ENCODE peak calls at places on chromosomes 3 and 15, in nine cellular contexts. H, Z, G, I, F, J, X, O and A are unnamed samples.

GRCh38 chr3:9390265-9390888 is 7.0 kb upstream of the SETD5 start:
- DNase-seq in H (no peak), G (no peak), X (no peak), J (no peak), F (no peak), Z (no peak), I (no peak), O (no peak), A (no peak)

GRCh38 chr15:74635228-74635627 is 19.6 kb downstream of the CLK3 start:
- DNase-seq in X (peak), F (peak), H (peak), J (peak), Z (peak), I (peak), O (peak), G (no peak), A (no peak)

GRCh38 chr15:59366368-59367021 is 6.2 kb downstream of the MYO1E start:
- DNase-seq in X (no peak), F (peak), O (no peak), G (no peak), Z (no peak), I (no peak), J (no peak), H (no peak), A (no peak)

GRCh38 chr3:148697311-148698189 is at the start of gene AGTR1:
- DNase-seq in H (peak), Z (peak), G (no peak), I (no peak), X (peak), F (peak), J (no peak), O (no peak), A (no peak)

GRCh38 chr15:81330351-81331085 is 6.6 kb upstream of the STARD5 start:
- DNase-seq in I (no peak), O (no peak), X (no peak), G (no peak), H (no peak), J (no peak), F (no peak), Z (no peak), A (no peak)

GRCh38 chr3:129575987-129576364 is 30.5 kb downstream of the PLXND1 start:
- DNase-seq in I (no peak), Z (no peak), J (no peak), X (peak), O (no peak), G (no peak), F (no peak), H (no peak), A (no peak)

GRCh38 chr3:127233371-127233770 is 40.4 kb downstream of the PRR23E start:
- DNase-seq in O (no peak), G (no peak), F (peak), J (peak), H (no peak), X (no peak), Z (no peak), I (no peak), A (no peak)

GRCh38 chr15:66905185-66905584 is 160.2 kb upstream of the SMAD3 start:
- DNase-seq in X (no peak), H (no peak), F (no peak), O (no peak), I (no peak), G (no peak), Z (no peak), J (no peak), A (no peak)

GRCh38 chr15:88484781-88485246 is 17.3 kb downstream of the MRPS11 start:
- DNase-seq in X (peak), J (no peak), G (no peak), Z (peak), I (no peak), F (no peak), H (no peak), O (no peak), A (no peak)